ENCODE peak calls at places on chromosomes 3 and 15, in ten cellular contexts. A is fibroblast of the aortic adventitia, W is A172, M is GM10248, H is RPMI8226, X is NCI-H2227 treated with DMSO at 0.1 percent for 48 hours, J is WTC11, S is SK-N-SH, L is memory B cell, E is foreskin keratinocyte. Q is an unnamed sample.

GRCh38 chr3:56012732-56013131 is 455.5 kb downstream of the ERC2 start:
- DNase-seq in A (no peak), W (no peak), M (no peak), H (no peak), X (no peak), J (no peak), S (peak; percentile 42), L (no peak), E (no peak), Q (no peak)

GRCh38 chr3:50503504-50503903 is at the start of gene CACNA2D2:
- DNase-seq in A (no peak), W (peak; percentile 8), M (no peak), H (peak; percentile 56), X (peak; percentile 38), J (peak; percentile 79), S (peak; percentile 96), L (peak; percentile 65), E (no peak), Q (peak; percentile 57)

GRCh38 chr15:45307230-45307924 is 55.3 kb downstream of the SLC28A2 start:
- DNase-seq in A (peak; percentile 82), W (peak; percentile 42), M (peak; percentile 45), H (peak; percentile 11), X (peak; percentile 2), J (no peak), S (peak; percentile 42), L (no peak), E (peak; percentile 21), Q (no peak)

GRCh38 chr15:98668566-98669308 is 20.4 kb downstream of the IGF1R start:
- DNase-seq in A (peak; percentile 39), W (no peak), M (no peak), H (no peak), X (no peak), J (no peak), S (no peak), L (no peak), E (peak; percentile 88), Q (no peak)

GRCh38 chr15:31214864-31215489 is 111.7 kb upstream of the KLF13 start:
- DNase-seq in A (peak; percentile 64), W (no peak), M (no peak), H (no peak), X (no peak), J (no peak), S (no peak), L (no peak), E (peak; percentile 65), Q (no peak)

GRCh38 chr3:133570139-133570936 is 3.1 kb upstream of the CDV3 start:
- DNase-seq in A (peak; percentile 95), W (peak; percentile 87), M (no peak), H (no peak), X (no peak), J (no peak), S (no peak), L (no peak), E (peak; percentile 91), Q (no peak)

GRCh38 chr3:17213102-17213501 is 328.3 kb downstream of the PLCL2 start:
- DNase-seq in A (peak; percentile 10), W (no peak), M (no peak), H (no peak), X (no peak), J (no peak), S (no peak), L (no peak), E (peak; percentile 53), Q (no peak)

GRCh38 chr3:52108302-52109232 is 45.7 kb downstream of the POC1A start:
- DNase-seq in A (peak; percentile 48), W (no peak), M (no peak), H (no peak), X (peak; percentile 30), J (peak; percentile 30), S (peak; percentile 75), L (no peak), E (no peak), Q (no peak)

GRCh38 chr3:150216866-150217600 is 191.1 kb upstream of the TSC22D2 start:
- DNase-seq in A (no peak), W (no peak), M (no peak), H (no peak), X (no peak), J (no peak), S (no peak), L (no peak), E (no peak), Q (no peak)

GRCh38 chr15:45314960-45315359 is 62.9 kb downstream of the SLC28A2 start:
- DNase-seq in A (peak; percentile 47), W (no peak), M (no peak), H (peak; percentile 52), X (no peak), J (peak; percentile 59), S (no peak), L (no peak), E (no peak), Q (no peak)

GRCh38 chr15:85828026-85828597 is 33.4 kb upstream of the KLHL25 start:
- DNase-seq in A (no peak), W (no peak), M (no peak), H (no peak), X (no peak), J (no peak), S (no peak), L (no peak), E (no peak), Q (no peak)

GRCh38 chr3:114809668-114810413 is 337.2 kb downstream of the ZBTB20 start:
- DNase-seq in A (no peak), W (peak; percentile 19), M (peak; percentile 45), H (no peak), X (no peak), J (no peak), S (no peak), L (peak; percentile 26), E (no peak), Q (no peak)

GRCh38 chr3:186986811-186987210 is 56.5 kb downstream of the ST6GAL1 start:
- DNase-seq in A (no peak), W (no peak), M (no peak), H (no peak), X (no peak), J (no peak), S (no peak), L (no peak), E (no peak), Q (no peak)

GRCh38 chr3:101184111-101184510 is 136.3 kb downstream of the IMPG2 start:
- DNase-seq in A (no peak), W (no peak), M (no peak), H (no peak), X (no peak), J (no peak), S (peak; percentile 18), L (no peak), E (no peak), Q (no peak)

GRCh38 chr3:168024537-168024941 is 71.2 kb downstream of the GOLIM4 start:
- DNase-seq in A (peak; percentile 88), W (peak; percentile 93), M (no peak), H (no peak), X (no peak), J (no peak), S (no peak), L (no peak), E (peak; percentile 66), Q (no peak)

GRCh38 chr3:122099255-122099654 is 44.1 kb downstream of the CD86 start:
- DNase-seq in A (no peak), W (no peak), M (no peak), H (no peak), X (no peak), J (no peak), S (no peak), L (no peak), E (no peak), Q (no peak)

GRCh38 chr3:12948371-12948770 is 107.0 kb upstream of the RPL32 start:
- DNase-seq in A (peak; percentile 21), W (peak; percentile 29), M (no peak), H (no peak), X (no peak), J (no peak), S (no peak), L (no peak), E (peak; percentile 70), Q (no peak)

GRCh38 chr3:128784228-128784627 is 58.2 kb downstream of the RAB7A start:
- DNase-seq in A (no peak), W (no peak), M (no peak), H (no peak), X (no peak), J (peak; percentile 83), S (peak; percentile 48), L (no peak), E (no peak), Q (no peak)

GRCh38 chr3:184645304-184645703 is 66.6 kb downstream of the MAGEF1 start:
- DNase-seq in A (no peak), W (peak; percentile 52), M (no peak), H (no peak), X (no peak), J (no peak), S (peak; percentile 30), L (no peak), E (peak; percentile 56), Q (no peak)

GRCh38 chr3:149376728-149377407 is 581 bp downstream of the TM4SF1 start:
- DNase-seq in A (peak; percentile 78), W (peak; percentile 51), M (no peak), H (no peak), X (no peak), J (no peak), S (no peak), L (no peak), E (peak; percentile 25), Q (no peak)

GRCh38 chr15:85707519-85708338 is 87.0 kb downstream of the KLHL25 start:
- DNase-seq in A (peak; percentile 73), W (peak; percentile 2), M (no peak), H (peak; percentile 11), X (no peak), J (no peak), S (peak; percentile 10), L (no peak), E (no peak), Q (no peak)

GRCh38 chr3:16467368-16467767 is 46.1 kb downstream of the RFTN1 start:
- DNase-seq in A (no peak), W (no peak), M (peak; percentile 67), H (no peak), X (no peak), J (no peak), S (no peak), L (peak; percentile 60), E (no peak), Q (peak; percentile 51)

GRCh38 chr15:99976811-99977271 is 243.6 kb upstream of the LYSMD4 start:
- DNase-seq in A (peak; percentile 9), W (no peak), M (no peak), H (no peak), X (no peak), J (no peak), S (no peak), L (no peak), E (peak; percentile 88), Q (no peak)

GRCh38 chr15:45376300-45376928 is 1.9 kb downstream of the GATM start:
- DNase-seq in A (no peak), W (no peak), M (no peak), H (no peak), X (no peak), J (no peak), S (no peak), L (no peak), E (no peak), Q (no peak)

GRCh38 chr3:32960404-32961160 is 9.1 kb downstream of the CCR4 start:
- DNase-seq in A (no peak), W (no peak), M (no peak), H (no peak), X (no peak), J (no peak), S (no peak), L (no peak), E (no peak), Q (no peak)